ENCODE peak calls at places on chromosome 13, in nine cellular contexts. L is sigmoid colon; Z is coronary artery; I is neural progenitor cell; C is suprapubic skin; W is tibial nerve; B is neuronal stem cell; O is PC-3; U is CD8-positive, alpha-beta memory T cell. K is an unnamed sample.

GRCh38 chr13:102846261-102847015 is 606 bp downstream of the ERCC5 start:
- DNase-seq in U (peak; percentile 38), B (no peak), L (peak; percentile 73), Z (peak; percentile 76), W (no peak), O (peak; percentile 34), C (peak; percentile 72), I (peak; percentile 33), K (peak; percentile 67)

GRCh38 chr13:55038230-55038629 is 2009.6 kb downstream of the OLFM4 start:
- DNase-seq in L (no peak), C (no peak), W (no peak), O (no peak), I (no peak), U (no peak), B (no peak), Z (no peak), K (no peak)

GRCh38 chr13:60431108-60431700 is 34.2 kb downstream of the TDRD3 start:
- DNase-seq in U (no peak), C (no peak), Z (no peak), I (peak; percentile 59), L (no peak), W (no peak), O (peak; percentile 61), B (peak; percentile 41), K (no peak)

GRCh38 chr13:113147206-113147605 is 11.2 kb upstream of the PROZ start:
- DNase-seq in U (no peak), C (no peak), B (no peak), Z (peak; percentile 52), L (no peak), O (no peak), I (no peak), W (no peak), K (no peak)

GRCh38 chr13:95246292-95247082 is 54.8 kb downstream of the ABCC4 start:
- DNase-seq in Z (no peak), W (no peak), I (no peak), U (no peak), B (no peak), O (peak; percentile 82), L (no peak), C (no peak), K (no peak)

GRCh38 chr13:110236831-110237261 is 70.1 kb downstream of the COL4A1 start:
- DNase-seq in O (no peak), W (no peak), B (no peak), Z (peak; percentile 86), I (no peak), U (no peak), C (no peak), L (no peak), K (no peak)

GRCh38 chr13:110911880-110912279 is 3.0 kb downstream of the ANKRD10 start:
- DNase-seq in L (no peak), C (no peak), B (no peak), O (peak; percentile 71), Z (no peak), W (no peak), I (no peak), U (no peak), K (no peak)

GRCh38 chr13:25679936-25680335 is 308.2 kb downstream of the ATP8A2 start:
- DNase-seq in I (no peak), W (no peak), B (no peak), U (no peak), C (no peak), O (no peak), L (no peak), Z (no peak), K (no peak)

GRCh38 chr13:36131215-36131930 is at the start of gene DCLK1:
- DNase-seq in L (peak; percentile 84), I (peak; percentile 85), U (no peak), W (peak; percentile 56), O (no peak), Z (no peak), B (peak; percentile 56), C (peak; percentile 78), K (peak; percentile 51)

GRCh38 chr13:26688286-26688685 is 72.3 kb downstream of the GPR12 start:
- DNase-seq in Z (no peak), O (no peak), I (no peak), U (no peak), W (no peak), L (no peak), B (no peak), C (no peak), K (no peak)

GRCh38 chr13:113804017-113804702 is 45.1 kb downstream of the TMEM255B start:
- DNase-seq in C (peak; percentile 47), U (no peak), L (no peak), O (peak; percentile 4), Z (no peak), B (no peak), W (no peak), I (no peak), K (no peak)

GRCh38 chr13:40341501-40341900 is 324.9 kb downstream of the FOXO1 start:
- DNase-seq in L (no peak), W (no peak), U (no peak), C (no peak), B (peak; percentile 52), Z (no peak), I (peak; percentile 36), O (no peak), K (no peak)
- H3K27ac ChIP-seq in L (no peak overlapping the region), W (no peak overlapping the region), U (no peak overlapping the region), C (no peak overlapping the region), B (peak overlapping the region; percentile 98), Z (no peak overlapping the region), I (peak overlapping the region; percentile 87), O (no peak overlapping the region), K (no peak overlapping the region)

GRCh38 chr13:45100855-45101254 is 19.5 kb upstream of the GTF2F2 start:
- DNase-seq in I (peak; percentile 32), W (no peak), U (no peak), L (no peak), O (no peak), C (no peak), B (no peak), Z (no peak), K (no peak)
- H3K27ac ChIP-seq in I (peak overlapping the region; percentile 89), W (peak overlapping the region; percentile 69), U (no peak overlapping the region), L (no peak overlapping the region), O (no peak overlapping the region), C (no peak overlapping the region), B (peak overlapping the region; percentile 87), Z (no peak overlapping the region), K (no peak overlapping the region)

GRCh38 chr13:33105387-33106005 is 89.3 kb downstream of the KL start:
- DNase-seq in W (no peak), C (no peak), L (no peak), I (no peak), Z (no peak), U (no peak), O (no peak), B (no peak), K (no peak)
- H3K27ac ChIP-seq in W (no peak overlapping the region), C (peak overlapping the region; percentile 22), L (peak overlapping the region; percentile 83), I (no peak overlapping the region), Z (no peak overlapping the region), U (no peak overlapping the region), O (no peak overlapping the region), B (no peak overlapping the region), K (peak overlapping the region; percentile 19)

GRCh38 chr13:99124695-99125334 is 75.8 kb upstream of the UBAC2 start:
- DNase-seq in U (no peak), Z (no peak), W (no peak), C (no peak), B (no peak), O (peak; percentile 67), I (no peak), L (no peak), K (no peak)
- H3K27ac ChIP-seq in U (no peak overlapping the region), Z (no peak overlapping the region), W (no peak overlapping the region), C (no peak overlapping the region), B (no peak overlapping the region), O (no peak overlapping the region), I (no peak overlapping the region), L (no peak overlapping the region), K (no peak overlapping the region)

DNA sequence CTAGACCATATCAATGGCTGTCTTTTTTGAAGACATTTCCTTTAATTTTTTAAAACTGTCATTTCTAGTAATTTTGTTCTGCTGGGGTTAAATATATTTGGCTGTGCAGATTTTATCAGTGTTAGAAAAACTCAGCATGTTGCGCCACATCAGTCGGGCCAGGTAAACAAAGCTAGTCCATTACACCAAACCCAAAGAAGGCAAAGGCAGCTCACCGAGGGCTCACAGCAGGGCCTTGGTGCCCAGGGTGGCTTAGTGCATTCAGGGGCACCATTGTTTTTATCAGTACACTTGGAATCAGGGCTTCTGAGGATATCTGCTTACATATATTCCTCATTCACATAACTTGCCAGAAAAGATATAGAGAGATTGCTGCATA is 22.2 kb downstream of the SPATA13 start:
- DNase-seq in U (no peak), O (no peak), C (no peak), W (no peak), B (no peak), L (no peak), I (no peak), Z (no peak), K (no peak)
- H3K27ac ChIP-seq in U (no peak overlapping the region), O (no peak overlapping the region), C (no peak overlapping the region), W (no peak overlapping the region), B (no peak overlapping the region), L (no peak overlapping the region), I (no peak overlapping the region), Z (no peak overlapping the region), K (no peak overlapping the region)

GRCh38 chr13:49676581-49677298 is 14.5 kb downstream of the EBPL start:
- DNase-seq in I (no peak), U (no peak), Z (no peak), C (no peak), B (no peak), O (no peak), L (no peak), W (no peak), K (no peak)

GRCh38 chr13:49667773-49668172 is 23.5 kb downstream of the EBPL start:
- DNase-seq in L (no peak), C (no peak), U (no peak), O (peak; percentile 54), I (no peak), W (no peak), B (no peak), Z (no peak), K (no peak)

GRCh38 chr13:49669735-49670309 is 21.5 kb downstream of the EBPL start:
- DNase-seq in C (no peak), Z (no peak), L (peak; percentile 73), B (peak; percentile 41), U (no peak), W (no peak), O (peak; percentile 68), I (peak; percentile 77), K (no peak)

GRCh38 chr13:49670828-49671227 is 20.5 kb downstream of the EBPL start:
- DNase-seq in W (no peak), U (no peak), B (no peak), Z (no peak), C (no peak), L (no peak), I (no peak), O (no peak), K (no peak)
- H3K27ac ChIP-seq in W (no peak overlapping the region), U (no peak overlapping the region), B (no peak overlapping the region), Z (no peak overlapping the region), C (no peak overlapping the region), L (no peak overlapping the region), I (no peak overlapping the region), O (no peak overlapping the region), K (no peak overlapping the region)

GRCh38 chr13:40979232-40979631 is 39.9 kb downstream of the ELF1 start:
- DNase-seq in I (no peak), L (no peak), B (no peak), W (no peak), O (no peak), U (no peak), C (no peak), Z (no peak), K (no peak)
- H3K27ac ChIP-seq in I (no peak overlapping the region), L (no peak overlapping the region), B (no peak overlapping the region), W (no peak overlapping the region), O (no peak overlapping the region), U (no peak overlapping the region), C (no peak overlapping the region), Z (no peak overlapping the region), K (peak overlapping the region; percentile 83)

K was measured in lower lobe of right lung.